ENCODE peak calls at places on chromosome 22, in nine cellular contexts. G is kidney, U is heart left ventricle, O is IMR-90, I is endothelial cell of umbilical vein, E is astrocyte of the spinal cord, A is endodermal cell, H is HL-60, C is OCI-LY7. S is an unnamed sample.

GRCh38 chr22:48362736-48363404 is 1464.8 kb downstream of the BRD1 start:
- DNase-seq in U (no peak), G (no peak), O (no peak), H (no peak), E (no peak), A (no peak), C (no peak), I (no peak), S (no peak)

GRCh38 chr22:43292633-43293025 is 50.5 kb downstream of the SCUBE1 start:
- DNase-seq in O (no peak), E (no peak), G (no peak), C (no peak), U (no peak), H (no peak), A (no peak), I (no peak), S (no peak)

GRCh38 chr22:47587861-47588582 is 825.6 kb downstream of the TBC1D22A start:
- DNase-seq in U (no peak), C (no peak), H (no peak), O (no peak), E (no peak), A (peak; percentile 7), I (no peak), G (no peak), S (no peak)

GRCh38 chr22:20001082-20001638 is 15.5 kb downstream of the ARVCF start:
- DNase-seq in I (peak; percentile 93), A (no peak), H (no peak), G (peak; percentile 56), E (peak; percentile 58), U (peak; percentile 25), O (peak; percentile 43), C (no peak), S (no peak)

GRCh38 chr22:23401111-23401909 is 178.8 kb downstream of the IGLL1 start:
- DNase-seq in O (peak; percentile 75), H (no peak), C (no peak), E (peak; percentile 66), G (peak; percentile 79), U (no peak), A (no peak), I (no peak), S (no peak)

GRCh38 chr22:38419864-38420172 is 35.2 kb downstream of the KCNJ4 start:
- DNase-seq in I (no peak), H (no peak), O (no peak), G (no peak), A (no peak), U (peak; percentile 27), C (no peak), E (no peak), S (no peak)

GRCh38 chr22:25082096-25082495 is 117.6 kb upstream of the CRYBB3 start:
- DNase-seq in I (no peak), U (no peak), G (no peak), E (no peak), H (no peak), C (no peak), A (no peak), O (no peak), S (no peak)

GRCh38 chr22:37764622-37765021 is 43.1 kb upstream of the GCAT start:
- DNase-seq in E (no peak), I (no peak), U (no peak), G (no peak), A (no peak), H (no peak), C (no peak), O (no peak), S (no peak)

GRCh38 chr22:22681221-22681739 is 36.9 kb downstream of the GGTLC2 start:
- DNase-seq in H (no peak), E (no peak), O (peak; percentile 50), U (no peak), G (no peak), I (no peak), C (peak; percentile 46), A (no peak), S (no peak)

GRCh38 chr22:40746428-40747220 is 67.3 kb downstream of the MCHR1 start:
- DNase-seq in A (no peak), G (no peak), H (no peak), I (no peak), C (no peak), E (no peak), O (peak; percentile 5), U (no peak), S (no peak)
- H3K4me3 ChIP-seq in A (no peak overlapping the region), G (no peak overlapping the region), H (no peak overlapping the region), I (no peak overlapping the region), C (no peak overlapping the region), E (no peak overlapping the region), O (no peak overlapping the region), U (no peak overlapping the region), S (no peak overlapping the region)

GRCh38 chr22:17562906-17563870 is at the start of gene SLC25A18:
- DNase-seq in I (no peak), E (no peak), H (no peak), O (no peak), G (peak; percentile 78), A (peak; percentile 72), U (peak; percentile 78), C (no peak), S (no peak)
- TF ChIP-seq CTCF in I (no peak), E (peak; percentile 18), H (no peak), O (no peak), G (no peak), A (peak; percentile 64), U (no peak), C (peak; percentile 21), S (no peak)

GRCh38 chr22:39528080-39528661 is 4.4 kb downstream of the RPS19BP1 start:
- DNase-seq in U (no peak), E (no peak), H (peak; percentile 11), C (no peak), G (peak; percentile 69), O (no peak), I (no peak), A (peak; percentile 63), S (no peak)
- H3K4me3 ChIP-seq in U (no peak overlapping the region), E (no peak overlapping the region), H (peak overlapping the region; percentile 46), C (peak overlapping the region; percentile 97), G (no peak overlapping the region), O (no peak overlapping the region), I (no peak overlapping the region), A (no peak overlapping the region), S (peak overlapping the region; percentile 58)

GRCh38 chr22:31739795-31740201 is 10.1 kb downstream of the PRR14L start:
- DNase-seq in O (no peak), E (no peak), C (no peak), G (no peak), I (no peak), A (no peak), U (no peak), H (peak; percentile 36), S (no peak)

GRCh38 chr22:31742115-31742514 is 7.8 kb downstream of the PRR14L start:
- DNase-seq in G (no peak), O (no peak), A (no peak), E (no peak), C (no peak), U (no peak), H (no peak), I (no peak), S (peak; percentile 10)

GRCh38 chr22:31736458-31736857 is 13.5 kb downstream of the PRR14L start:
- DNase-seq in U (no peak), E (no peak), O (no peak), G (no peak), H (no peak), I (no peak), C (no peak), A (no peak), S (no peak)

GRCh38 chr22:31737932-31738331 is 12.0 kb downstream of the PRR14L start:
- DNase-seq in G (no peak), A (no peak), O (no peak), U (no peak), C (no peak), E (no peak), I (no peak), H (no peak), S (no peak)

GRCh38 chr22:31738566-31738965 is 11.4 kb downstream of the PRR14L start:
- DNase-seq in A (no peak), G (no peak), I (no peak), C (no peak), O (no peak), U (no peak), H (no peak), E (no peak), S (no peak)
- TF ChIP-seq CTCF in A (no peak), G (no peak), I (no peak), C (no peak), O (no peak), U (no peak), H (no peak), E (no peak), S (no peak)

DNA sequence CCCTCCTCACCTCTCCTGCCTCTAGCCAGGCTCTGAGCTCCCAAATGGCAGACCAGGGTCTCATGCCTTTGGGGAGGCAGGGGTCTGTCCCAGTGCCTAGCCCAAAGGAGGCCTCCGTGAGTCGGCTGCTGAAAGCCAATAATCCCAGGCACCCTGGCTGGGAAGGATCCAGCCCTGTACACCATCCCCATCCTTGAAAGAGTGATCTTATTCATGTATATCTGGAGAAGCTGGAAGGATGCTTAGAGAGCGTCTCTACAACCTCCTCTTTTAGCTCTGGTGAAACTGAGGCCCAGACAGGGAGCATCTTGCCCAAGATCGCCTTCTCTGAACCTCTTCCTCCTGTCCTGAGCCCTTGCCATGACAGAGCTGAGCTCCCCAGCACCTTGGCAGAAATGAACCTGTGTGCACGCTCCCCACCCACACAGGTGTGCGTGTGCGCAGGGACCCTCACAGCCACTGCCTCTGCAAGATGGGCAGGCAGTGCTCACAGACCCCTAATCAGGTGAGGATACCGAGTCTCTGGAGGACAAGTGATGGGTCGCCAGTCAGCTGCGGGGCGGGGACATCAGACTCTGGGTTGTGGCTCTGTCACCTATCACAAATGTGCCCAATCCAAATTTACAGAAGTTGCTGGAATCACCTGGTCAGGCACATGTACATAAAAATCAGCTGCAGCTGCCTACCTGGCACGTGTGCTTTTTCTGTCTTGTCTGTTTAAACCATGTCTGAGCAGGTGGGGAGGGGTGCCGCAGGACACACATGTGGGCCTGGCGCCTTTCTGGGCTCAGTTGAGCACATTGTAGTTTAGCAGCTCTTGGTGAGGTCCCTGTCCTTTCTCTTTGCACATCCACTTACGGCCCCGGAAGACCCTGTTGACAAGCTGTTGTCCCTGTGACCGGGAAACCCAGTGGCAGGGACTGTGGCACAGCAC is 49.3 kb upstream of the WNT7B start:
- DNase-seq in H (no peak), C (no peak), E (no peak), O (no peak), I (no peak), U (no peak), G (peak; percentile 59), A (peak; percentile 41), S (no peak)
- H3K4me3 ChIP-seq in H (no peak overlapping the region), C (no peak overlapping the region), E (no peak overlapping the region), O (no peak overlapping the region), I (no peak overlapping the region), U (no peak overlapping the region), G (no peak overlapping the region), A (no peak overlapping the region), S (no peak overlapping the region)

S was measured in GM06990.